ENCODE peak calls at places on chromosome 6, in four cellular contexts. C, I, V and G are unnamed samples.
A peak's percentile ranks its signal among the peaks of the same experiment; 100 is the strongest.

GRCh38 chr6:551405-551804 is 105.5 kb downstream of the HUS1B start:
- DNase-seq in C (peak; percentile 21), I (no peak), V (peak; percentile 12), G (peak; percentile 50)

GRCh38 chr6:108030223-108030622 is 44.3 kb downstream of the OSTM1 start:
- DNase-seq in C (no peak), I (no peak), V (peak; percentile 40), G (no peak)

GRCh38 chr6:36660771-36661471 is 17.6 kb upstream of the CDKN1A start:
- DNase-seq in C (no peak), I (peak; percentile 99), V (no peak), G (peak; percentile 84)

GRCh38 chr6:57324538-57324937 is 7.1 kb downstream of the PRIM2 start:
- DNase-seq in C (peak; percentile 9), I (peak; percentile 15), V (no peak), G (no peak)

GRCh38 chr6:99016355-99016754 is 68.6 kb upstream of the FBXL4 start:
- DNase-seq in C (no peak), I (no peak), V (no peak), G (no peak)

GRCh38 chr6:47729019-47729418 is 30.6 kb downstream of the ADGRF4 start:
- DNase-seq in C (no peak), I (no peak), V (no peak), G (no peak)

GRCh38 chr6:89995296-89995695 is 101.0 kb downstream of the GJA10 start:
- DNase-seq in C (no peak), I (no peak), V (no peak), G (no peak)

GRCh38 chr6:84249724-84250123 is 22.3 kb upstream of the CEP162 start:
- DNase-seq in C (no peak), I (no peak), V (no peak), G (no peak)

GRCh38 chr6:106513813-106514212 is 115.5 kb downstream of the RTN4IP1 start:
- DNase-seq in C (no peak), I (no peak), V (no peak), G (no peak)

GRCh38 chr6:78770766-78771165 is 96.6 kb upstream of the IRAK1BP1 start:
- DNase-seq in C (no peak), I (no peak), V (no peak), G (no peak)

GRCh38 chr6:7164536-7165001 is 56.8 kb downstream of the RREB1 start:
- DNase-seq in C (no peak), I (no peak), V (no peak), G (no peak)

GRCh38 chr6:114783083-114783482 is 440.3 kb upstream of the HS3ST5 start:
- DNase-seq in C (no peak), I (no peak), V (no peak), G (no peak)

GRCh38 chr6:52994789-52995078 is 350 bp downstream of the GSTA4 start:
- DNase-seq in C (no peak), I (peak; percentile 24), V (no peak), G (peak; percentile 52)

GRCh38 chr6:85747654-85748053 is 105.0 kb upstream of the SYNCRIP start:
- DNase-seq in C (peak; percentile 14), I (no peak), V (peak; percentile 53), G (no peak)

GRCh38 chr6:17156966-17157365 is 55.1 kb downstream of the STMND1 start:
- DNase-seq in C (no peak), I (no peak), V (no peak), G (no peak)

GRCh38 chr6:110951986-110952794 is 6.3 kb upstream of the GTF3C6 start:
- DNase-seq in C (peak; percentile 96), I (no peak), V (peak; percentile 96), G (no peak)
- TF ChIP-seq NR3C1 in C (no peak), I (no peak), V (no peak), G (no peak)

DNA sequence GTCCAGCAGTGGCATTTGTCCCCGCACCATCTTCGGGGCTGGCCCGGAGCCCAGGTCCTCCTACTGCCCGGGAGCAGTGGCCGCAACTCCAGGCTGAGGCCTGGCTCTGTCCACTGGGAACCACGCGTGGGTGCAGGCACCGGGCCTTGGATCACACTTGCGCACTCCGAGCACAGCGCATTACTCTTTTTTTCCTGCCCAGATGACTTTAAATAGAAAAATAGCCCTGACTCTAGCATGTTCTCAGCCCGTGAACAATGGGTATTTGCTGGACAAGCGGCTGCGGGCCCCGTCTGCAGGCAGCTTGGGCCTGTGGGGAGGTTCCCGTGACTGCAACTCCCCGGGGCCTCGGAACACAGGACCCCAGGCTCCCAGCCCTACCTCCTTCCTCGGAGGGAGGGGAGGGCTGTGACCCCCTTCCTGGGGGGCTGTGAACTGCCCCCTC is 162.2 kb downstream of the TBXT start:
- DNase-seq in C (peak; percentile 72), I (no peak), V (no peak), G (no peak)
- TF ChIP-seq NR3C1 in C (no peak), I (no peak), V (no peak), G (no peak)

GRCh38 chr6:63862486-63863198 is 227.0 kb downstream of the PHF3 start:
- DNase-seq in C (no peak), I (no peak), V (no peak), G (no peak)

GRCh38 chr6:63859520-63859919 is 223.9 kb downstream of the PHF3 start:
- DNase-seq in C (no peak), I (no peak), V (no peak), G (no peak)

DNA sequence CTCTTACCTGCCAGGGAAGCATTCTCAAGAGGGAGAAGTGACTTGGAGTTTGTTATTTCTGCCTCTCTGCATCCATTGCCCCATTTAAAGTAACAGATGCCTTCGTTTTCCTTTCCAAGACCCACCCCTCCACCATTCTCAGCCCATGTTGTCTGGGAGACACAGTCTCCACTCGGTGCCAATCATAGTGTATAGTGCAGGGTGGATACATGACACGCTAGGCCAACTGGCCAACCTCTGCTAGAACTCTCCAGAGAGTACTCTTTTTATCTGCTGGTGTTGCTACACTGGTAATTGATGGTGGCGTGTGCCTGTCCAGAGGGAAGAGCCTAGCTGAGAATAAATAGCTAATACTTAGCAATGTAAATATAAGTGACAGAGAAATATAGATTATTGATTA is 229.3 kb downstream of the PHF3 start:
- DNase-seq in C (no peak), I (no peak), V (no peak), G (no peak)
- TF ChIP-seq NR3C1 in C (no peak), I (no peak), V (no peak), G (no peak)

GRCh38 chr6:161480416-161481165 is 206.7 kb upstream of the AGPAT4 start:
- DNase-seq in C (no peak), I (no peak), V (no peak), G (no peak)
- TF ChIP-seq NR3C1 in C (no peak), I (no peak), V (no peak), G (no peak)

DNA sequence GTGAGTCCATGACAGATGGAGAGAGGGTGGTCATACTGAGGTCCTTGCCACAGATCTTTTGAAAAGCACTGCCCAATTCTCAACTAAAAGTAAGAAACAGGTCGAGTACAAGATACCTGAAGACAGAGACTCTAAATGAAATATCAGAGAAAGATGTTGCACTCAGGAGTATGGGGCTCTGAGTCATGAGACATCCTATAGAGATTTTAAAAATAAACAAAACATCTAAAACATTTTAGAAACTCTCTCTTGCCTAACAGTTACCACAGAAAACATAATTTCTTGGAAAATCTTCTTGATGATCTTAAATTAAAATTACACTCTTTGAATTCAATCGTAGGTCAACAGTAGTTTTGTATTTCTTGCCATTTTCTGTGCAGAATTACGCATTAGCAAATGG is 348.9 kb upstream of the MARCKS start:
- DNase-seq in C (no peak), I (no peak), V (no peak), G (no peak)
- TF ChIP-seq NR3C1 in C (no peak), I (no peak), V (no peak), G (no peak)